ENCODE peak calls at places on chromosome 6, in ten cellular contexts. Z is left ventricle myocardium inferior; Q is CD8-positive, alpha-beta memory T cell; Y is stimulated activated CD4-positive, alpha-beta T cell treated with anti-CD3 and anti-CD28 coated beads, Interleukin-15, amount 100 ng/mL, for 1 hour; V is Panc1; R is T-helper 2 cell; W is Calu3; H is Right ventricle myocardium superior; X is lung microvascular endothelial cell; N is nephron progenitor cell. S is an unnamed sample.

GRCh38 chr6:113184291-113184690 is 672.9 kb upstream of the MARCKS start:
- DNase-seq in Z (no peak), Q (no peak), Y (no peak), V (no peak), R (no peak), W (no peak), H (no peak), X (no peak), N (no peak), S (no peak)

GRCh38 chr6:6717953-6718352 is 129.4 kb downstream of the LY86 start:
- DNase-seq in Z (no peak), Q (no peak), Y (no peak), V (no peak), R (no peak), W (no peak), H (no peak), X (peak), N (no peak), S (no peak)

GRCh38 chr6:16437984-16438383 is 199.6 kb downstream of the GMPR start:
- DNase-seq in Z (no peak), Q (no peak), Y (no peak), V (no peak), R (peak), W (no peak), H (no peak), X (no peak), N (no peak), S (no peak)

GRCh38 chr6:127186889-127187288 is 68.4 kb downstream of the RSPO3 start:
- DNase-seq in Z (peak), Q (peak), Y (peak), V (peak), R (peak), W (peak), H (peak), X (peak), N (peak), S (peak)

GRCh38 chr6:33620584-33621395 is at the start of gene ITPR3:
- DNase-seq in Z (peak), Q (peak), Y (peak), V (no peak), R (peak), W (peak), H (peak), X (peak), N (peak), S (peak)

GRCh38 chr6:52532457-52532856 is 44.4 kb downstream of the TRAM2 start:
- DNase-seq in Z (no peak), Q (no peak), Y (no peak), V (no peak), R (no peak), W (no peak), H (no peak), X (no peak), N (no peak), S (no peak)

GRCh38 chr6:25842526-25842925 is 10.7 kb upstream of the SLC17A1 start:
- DNase-seq in Z (no peak), Q (no peak), Y (no peak), V (no peak), R (peak), W (no peak), H (no peak), X (no peak), N (no peak), S (no peak)

GRCh38 chr6:138374815-138375214 is 2.9 kb upstream of the SMIM28 start:
- DNase-seq in Z (no peak), Q (no peak), Y (no peak), V (no peak), R (no peak), W (no peak), H (no peak), X (no peak), N (no peak), S (no peak)

GRCh38 chr6:854405-855073 is 161.6 kb upstream of the EXOC2 start:
- DNase-seq in Z (no peak), Q (no peak), Y (no peak), V (no peak), R (no peak), W (no peak), H (no peak), X (no peak), N (no peak), S (no peak)

GRCh38 chr6:57261896-57262295 is 39.8 kb upstream of the RAB23 start:
- DNase-seq in Z (no peak), Q (no peak), Y (no peak), V (no peak), R (no peak), W (no peak), H (no peak), X (no peak), N (no peak), S (no peak)

GRCh38 chr6:23081701-23082100 is 512.3 kb downstream of the HDGFL1 start:
- DNase-seq in Z (no peak), Q (no peak), Y (no peak), V (no peak), R (no peak), W (no peak), H (no peak), X (no peak), N (no peak), S (no peak)

GRCh38 chr6:42402184-42402583 is 49.5 kb downstream of the TRERF1 start:
- DNase-seq in Z (no peak), Q (peak), Y (no peak), V (peak), R (peak), W (no peak), H (no peak), X (no peak), N (no peak), S (no peak)

S was measured in effector memory CD4-positive, alpha-beta T cell.